ENCODE peak calls at places on chromosomes 2 and 18, in five cellular contexts. One of them, this sample, is unnamed. For H3K4me1, the result is how much of the 10 kb centered on the place peaks cover.

GRCh38 chr18:8631265-8631664 is 22.0 kb downstream of the RAB12 start:
- DNase-seq in IMR-90: no peak
- DNase-seq in ovary: no peak
- DNase-seq in A549: no peak
- DNase-seq in HCT116: no peak
- DNase-seq in this sample: no peak

GRCh38 chr2:4556136-4556535 is 852.8 kb downstream of the DCDC2C start:
- DNase-seq in ovary: no peak
- DNase-seq in IMR-90: no peak
- DNase-seq in HCT116: no peak
- DNase-seq in A549: no peak
- DNase-seq in this sample: no peak

GRCh38 chr2:197205590-197206215 is 104.9 kb downstream of the ANKRD44 start:
- DNase-seq in IMR-90: no peak
- DNase-seq in HCT116: no peak
- DNase-seq in A549: no peak
- DNase-seq in ovary: no peak
- DNase-seq in this sample: no peak

GRCh38 chr2:51795248-51795888 is 763.4 kb upstream of the NRXN1 start:
- DNase-seq in IMR-90: no peak
- DNase-seq in A549: peak
- DNase-seq in ovary: no peak
- DNase-seq in HCT116: peak
- DNase-seq in this sample: no peak

GRCh38 chr2:3172265-3172935 is 205.2 kb downstream of the EIPR1 start:
- DNase-seq in HCT116: no peak
- DNase-seq in A549: no peak
- DNase-seq in IMR-90: no peak
- DNase-seq in ovary: no peak
- DNase-seq in this sample: no peak

GRCh38 chr2:143426296-143426695 is 297.1 kb downstream of the ARHGAP15 start:
- DNase-seq in A549: peak
- DNase-seq in IMR-90: peak
- DNase-seq in ovary: no peak
- DNase-seq in HCT116: no peak
- DNase-seq in this sample: no peak

GRCh38 chr2:174553811-174554493 is 43.7 kb downstream of the WIPF1 start:
- DNase-seq in HCT116: no peak
- DNase-seq in IMR-90: no peak
- DNase-seq in A549: no peak
- DNase-seq in ovary: no peak
- DNase-seq in this sample: peak

GRCh38 chr2:206086683-206087350 is 843 bp upstream of the INO80D start:
- DNase-seq in ovary: no peak
- DNase-seq in IMR-90: no peak
- DNase-seq in A549: peak
- DNase-seq in HCT116: no peak
- DNase-seq in this sample: no peak

GRCh38 chr2:1591978-1592907 is 152.1 kb downstream of the PXDN start:
- DNase-seq in IMR-90: peak
- DNase-seq in HCT116: peak
- DNase-seq in A549: peak
- DNase-seq in ovary: peak
- DNase-seq in this sample: peak

GRCh38 chr2:43848174-43848573 is 9.4 kb downstream of the ABCG8 start:
- DNase-seq in HCT116: peak
- DNase-seq in A549: peak
- DNase-seq in IMR-90: peak
- DNase-seq in ovary: no peak
- DNase-seq in this sample: no peak

GRCh38 chr18:2978208-2978607 is 34.7 kb downstream of the LPIN2 start:
- DNase-seq in A549: no peak
- DNase-seq in ovary: no peak
- DNase-seq in IMR-90: no peak
- DNase-seq in HCT116: no peak
- DNase-seq in this sample: no peak
- H3K4me1 ChIP-seq in A549: half or more
- H3K4me1 ChIP-seq in ovary: under half
- H3K4me1 ChIP-seq in IMR-90: under half
- H3K4me1 ChIP-seq in HCT116: under half
- H3K4me1 ChIP-seq in this sample: under half

DNA sequence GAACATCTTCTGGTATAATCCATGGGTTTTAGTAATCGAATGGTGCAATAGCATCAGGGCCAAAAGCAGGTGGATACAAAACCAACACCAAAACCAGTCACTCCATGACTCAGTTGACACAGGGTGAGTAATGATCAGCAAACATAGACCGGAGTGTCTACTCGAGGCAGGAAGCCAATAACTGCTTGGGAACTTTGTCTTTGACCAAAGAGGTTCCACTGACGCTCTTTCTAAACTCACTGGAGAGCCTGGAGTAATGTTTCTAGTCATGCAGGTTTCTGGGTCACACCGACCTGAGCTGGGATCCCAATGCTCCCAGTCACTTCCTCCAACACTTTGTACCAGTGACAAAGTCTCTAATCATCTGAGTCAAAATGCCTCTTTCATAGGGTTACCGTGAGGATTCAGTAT is 30.9 kb downstream of the MREG start:
- DNase-seq in ovary: no peak
- DNase-seq in A549: peak
- DNase-seq in IMR-90: peak
- DNase-seq in HCT116: peak
- DNase-seq in this sample: no peak
- TF ChIP-seq POLR2A in ovary: no peak
- TF ChIP-seq POLR2A in A549: no peak
- TF ChIP-seq POLR2A in IMR-90: no peak
- TF ChIP-seq POLR2A in HCT116: no peak
- TF ChIP-seq POLR2A in this sample: no peak

GRCh38 chr2:31228717-31229116 is 5.2 kb upstream of the EHD3 start:
- DNase-seq in ovary: no peak
- DNase-seq in HCT116: no peak
- DNase-seq in IMR-90: no peak
- DNase-seq in A549: no peak
- DNase-seq in this sample: no peak
- H3K27ac ChIP-seq in ovary: no peak
- H3K27ac ChIP-seq in HCT116: no peak
- H3K27ac ChIP-seq in IMR-90: no peak
- H3K27ac ChIP-seq in A549: no peak
- H3K27ac ChIP-seq in this sample: no peak

DNA sequence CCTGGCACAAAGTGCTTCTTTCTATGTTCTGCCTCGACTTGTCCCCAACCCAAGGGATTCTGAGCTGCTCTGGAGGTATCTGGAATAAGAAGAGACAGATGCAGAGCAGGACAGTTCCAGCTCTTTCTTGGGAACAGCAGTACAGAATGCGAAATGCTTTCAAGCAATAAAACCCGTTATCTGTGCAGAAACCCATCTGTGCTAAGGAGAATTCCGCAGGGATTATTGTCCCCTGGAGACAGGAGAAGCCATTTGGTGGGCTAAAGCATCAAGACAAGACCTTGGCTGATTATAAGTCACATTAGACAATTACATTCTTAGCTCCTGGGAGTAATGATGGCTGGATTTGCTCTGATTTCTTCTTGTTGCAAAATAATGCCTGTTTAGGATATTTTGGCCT is 185.4 kb upstream of the GLI2 start:
- DNase-seq in HCT116: no peak
- DNase-seq in ovary: no peak
- DNase-seq in IMR-90: no peak
- DNase-seq in A549: no peak
- DNase-seq in this sample: no peak
- H3K4me1 ChIP-seq in HCT116: under half
- H3K4me1 ChIP-seq in ovary: under half
- H3K4me1 ChIP-seq in IMR-90: under half
- H3K4me1 ChIP-seq in A549: under half
- H3K4me1 ChIP-seq in this sample: under half

GRCh38 chr18:2846638-2847340 is at the start of gene EMILIN2:
- DNase-seq in HCT116: no peak
- DNase-seq in IMR-90: peak
- DNase-seq in A549: no peak
- DNase-seq in ovary: peak
- DNase-seq in this sample: peak
- TF ChIP-seq POLR2A in HCT116: no peak
- TF ChIP-seq POLR2A in IMR-90: no peak
- TF ChIP-seq POLR2A in A549: no peak
- TF ChIP-seq POLR2A in ovary: peak
- TF ChIP-seq POLR2A in this sample: no peak

DNA sequence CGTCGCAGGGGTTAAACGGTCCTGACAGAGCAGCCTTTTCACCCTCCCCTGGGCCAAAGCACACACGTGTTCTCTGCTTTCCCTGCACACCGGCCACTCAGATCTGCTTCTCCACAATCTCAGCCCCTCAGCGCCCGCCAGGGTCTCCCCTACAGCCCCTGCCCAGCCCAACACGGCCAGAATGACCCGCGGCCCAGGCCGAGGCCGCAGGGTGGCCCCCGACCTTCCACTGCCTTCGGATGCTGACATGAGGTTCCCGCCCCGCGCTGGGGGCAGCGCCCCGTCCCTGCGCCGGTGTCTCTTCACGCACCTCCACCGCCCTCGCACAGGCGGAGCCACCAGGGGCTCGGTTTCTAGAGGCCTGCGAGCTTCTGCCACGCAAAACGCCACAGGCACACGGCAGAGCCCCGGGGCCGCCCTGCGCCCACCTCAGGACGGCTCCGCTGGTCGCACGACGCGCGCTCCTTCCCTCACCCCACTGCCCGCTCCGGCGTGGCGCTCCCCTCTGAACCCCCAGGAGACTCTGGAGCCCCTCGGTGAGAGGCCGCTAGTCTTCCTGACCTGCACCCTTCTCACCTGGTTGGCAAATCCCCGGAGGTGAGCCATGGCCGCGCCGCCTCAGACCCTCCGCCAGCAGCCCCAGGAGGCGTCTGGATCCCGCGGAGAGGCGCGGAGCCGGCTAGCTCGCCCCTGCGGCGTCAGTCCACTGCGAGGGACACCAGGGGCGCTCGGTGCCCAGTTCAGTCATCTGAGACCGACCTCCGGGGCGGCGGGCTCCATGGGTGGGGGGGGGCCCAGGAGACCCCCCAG is 749 bp downstream of the STK25 start:
- DNase-seq in HCT116: no peak
- DNase-seq in IMR-90: peak
- DNase-seq in A549: peak
- DNase-seq in ovary: peak
- DNase-seq in this sample: peak
- H3K27ac ChIP-seq in HCT116: peak
- H3K27ac ChIP-seq in IMR-90: peak
- H3K27ac ChIP-seq in A549: peak
- H3K27ac ChIP-seq in ovary: no peak
- H3K27ac ChIP-seq in this sample: peak

GRCh38 chr18:2954869-2955645 is 57.9 kb downstream of the LPIN2 start:
- DNase-seq in IMR-90: no peak
- DNase-seq in HCT116: no peak
- DNase-seq in A549: no peak
- DNase-seq in ovary: no peak
- DNase-seq in this sample: no peak

GRCh38 chr18:2958819-2959298 is 54.1 kb downstream of the LPIN2 start:
- DNase-seq in ovary: no peak
- DNase-seq in HCT116: no peak
- DNase-seq in IMR-90: peak
- DNase-seq in A549: no peak
- DNase-seq in this sample: no peak

GRCh38 chr18:2953935-2954641 is 58.9 kb downstream of the LPIN2 start:
- DNase-seq in ovary: no peak
- DNase-seq in HCT116: no peak
- DNase-seq in IMR-90: no peak
- DNase-seq in A549: no peak
- DNase-seq in this sample: no peak

GRCh38 chr18:2959341-2959740 is 53.6 kb downstream of the LPIN2 start:
- DNase-seq in A549: no peak
- DNase-seq in ovary: no peak
- DNase-seq in IMR-90: no peak
- DNase-seq in HCT116: no peak
- DNase-seq in this sample: no peak

DNA sequence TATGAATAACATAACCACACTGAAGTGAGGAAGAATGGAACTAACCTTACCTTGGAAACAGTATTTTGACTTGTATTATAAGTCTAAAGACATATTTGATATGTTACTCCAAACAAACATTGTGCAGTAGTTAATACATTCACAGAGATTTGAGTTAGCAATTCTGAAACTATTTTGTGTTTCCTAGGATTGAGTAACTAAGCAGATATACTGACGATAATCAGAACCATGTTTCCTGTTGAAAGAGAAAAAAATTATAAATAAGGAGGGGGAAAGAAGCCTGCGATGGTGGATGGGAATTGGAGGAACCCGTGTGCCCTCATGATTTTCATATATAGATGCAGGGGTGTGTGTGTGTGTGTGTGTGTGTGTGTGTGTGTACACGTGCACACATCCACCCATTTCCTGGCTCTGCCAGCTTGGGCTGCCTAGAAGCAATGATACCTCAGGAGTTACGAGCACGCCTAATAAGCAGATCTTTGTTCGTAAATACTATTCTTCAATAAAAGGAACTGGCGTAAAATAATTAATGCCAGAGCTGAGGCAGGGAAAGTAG is 56.9 kb downstream of the LPIN2 start:
- DNase-seq in A549: no peak
- DNase-seq in HCT116: no peak
- DNase-seq in IMR-90: no peak
- DNase-seq in ovary: no peak
- DNase-seq in this sample: no peak
- H3K4me1 ChIP-seq in A549: under half
- H3K4me1 ChIP-seq in HCT116: under half
- H3K4me1 ChIP-seq in IMR-90: under half
- H3K4me1 ChIP-seq in ovary: under half
- H3K4me1 ChIP-seq in this sample: under half

GRCh38 chr18:9950289-9951016 is 36.6 kb downstream of the VAPA start:
- DNase-seq in IMR-90: peak
- DNase-seq in HCT116: no peak
- DNase-seq in A549: no peak
- DNase-seq in ovary: no peak
- DNase-seq in this sample: no peak
- TF ChIP-seq POLR2A in IMR-90: no peak
- TF ChIP-seq POLR2A in HCT116: no peak
- TF ChIP-seq POLR2A in A549: no peak
- TF ChIP-seq POLR2A in ovary: no peak
- TF ChIP-seq POLR2A in this sample: no peak

This sample was measured in Peyer's patch.